ENCODE peak calls at places on chromosomes 7 and 10, in four cellular contexts. P, R, B and E are unnamed samples.

GRCh38 chr10:129915526-129916378 is 48.3 kb downstream of the EBF3 start:
- DNase-seq in P (no peak), R (no peak), B (no peak), E (no peak)

GRCh38 chr10:99711129-99711719 is 20.7 kb downstream of the COX15 start:
- DNase-seq in B (peak; percentile 48), P (no peak), R (peak; percentile 29), E (peak; percentile 15)

GRCh38 chr7:149625339-149625946 is 127.8 kb upstream of the ZNF746 start:
- DNase-seq in B (peak; percentile 74), P (peak; percentile 29), R (peak; percentile 58), E (no peak)

GRCh38 chr10:98528785-98529183 is 82.0 kb upstream of the HPS1 start:
- DNase-seq in R (no peak), P (no peak), B (no peak), E (no peak)

GRCh38 chr7:23012186-23012585 is 1.7 kb downstream of the HYCC1 start:
- DNase-seq in P (no peak), R (no peak), B (no peak), E (no peak)

GRCh38 chr7:128236924-128237586 is 4.0 kb upstream of the LEP start:
- DNase-seq in B (no peak), P (no peak), R (peak; percentile 37), E (peak; percentile 28)

GRCh38 chr10:100519321-100520051 is at the start of gene SEC31B:
- DNase-seq in R (peak; percentile 37), P (no peak), B (peak; percentile 29), E (no peak)

GRCh38 chr10:100802607-100803006 is 57.2 kb downstream of the PAX2 start:
- DNase-seq in P (no peak), B (no peak), R (no peak), E (no peak)

GRCh38 chr10:17817790-17818189 is 8.6 kb downstream of the MRC1 start:
- DNase-seq in P (no peak), B (no peak), R (no peak), E (no peak)

GRCh38 chr10:2619927-2620326 is 447.4 kb upstream of the PFKP start:
- DNase-seq in R (no peak), B (no peak), P (no peak), E (no peak)

GRCh38 chr7:35975851-35976454 is 175.1 kb downstream of the SEPTIN7 start:
- DNase-seq in B (peak; percentile 59), R (peak; percentile 65), P (no peak), E (peak; percentile 25)

GRCh38 chr7:33062023-33062781 is at the start of gene NT5C3A:
- DNase-seq in R (no peak), B (peak; percentile 60), P (peak; percentile 8), E (no peak)

GRCh38 chr7:134640842-134641715 is 5.6 kb upstream of the BPGM start:
- DNase-seq in P (no peak), R (no peak), B (no peak), E (no peak)

GRCh38 chr7:70506463-70506862 is 625.5 kb upstream of the GALNT17 start:
- DNase-seq in R (no peak), B (no peak), P (no peak), E (no peak)

GRCh38 chr10:26860026-26860541 is 674 bp downstream of the ABI1 start:
- DNase-seq in B (peak; percentile 27), P (peak; percentile 37), R (peak; percentile 59), E (no peak)

GRCh38 chr7:156220078-156220605 is 407.9 kb upstream of the SHH start:
- DNase-seq in B (no peak), R (no peak), P (no peak), E (no peak)

GRCh38 chr7:139153832-139154231 is 44.3 kb upstream of the ZC3HAV1 start:
- DNase-seq in P (no peak), R (no peak), B (no peak), E (no peak)

GRCh38 chr7:82481499-82482097 is 38.0 kb upstream of the CACNA2D1 start:
- DNase-seq in P (no peak), R (no peak), B (peak; percentile 28), E (peak; percentile 0)

GRCh38 chr10:15045380-15045779 is 1.6 kb downstream of the OLAH start:
- DNase-seq in P (no peak), R (no peak), B (no peak), E (no peak)

GRCh38 chr10:93464826-93465388 is 17.2 kb downstream of the MYOF start:
- DNase-seq in B (no peak), R (no peak), P (no peak), E (no peak)

GRCh38 chr10:75553550-75553949 is 122.1 kb downstream of the LRMDA start:
- DNase-seq in P (no peak), R (no peak), B (no peak), E (no peak)

GRCh38 chr10:90592903-90593302 is 264.9 kb downstream of the HTR7 start:
- DNase-seq in P (no peak), B (peak; percentile 2), R (peak; percentile 14), E (peak; percentile 8)

GRCh38 chr7:107029061-107029763 is 15.3 kb upstream of the PRKAR2B start:
- DNase-seq in B (no peak), P (no peak), R (no peak), E (no peak)

GRCh38 chr10:290026-290725 is 154.9 kb downstream of the ZMYND11 start:
- DNase-seq in P (no peak), R (no peak), B (no peak), E (no peak)

GRCh38 chr7:22667562-22668239 is 59.3 kb upstream of the IL6 start:
- DNase-seq in B (no peak), R (no peak), P (no peak), E (no peak)